ENCODE peak calls at places on chromosome 11, in four cellular contexts. P is endothelial cell, A is WTC11, Z is A549. H is an unnamed sample.

GRCh38 chr11:62575156-62575555 is 1.5 kb upstream of the EEF1G start:
- DNase-seq in P (no peak), Z (no peak), A (no peak), H (no peak)

GRCh38 chr11:122746050-122746478 is 90.5 kb downstream of the UBASH3B start:
- DNase-seq in A (no peak), Z (no peak), P (no peak), H (no peak)

GRCh38 chr11:102639656-102640055 is 14.5 kb upstream of the MMP20 start:
- DNase-seq in Z (no peak), A (no peak), P (no peak), H (no peak)

GRCh38 chr11:27153136-27153535 is 112.5 kb downstream of the BBOX1 start:
- DNase-seq in P (no peak), A (no peak), Z (no peak), H (no peak)

GRCh38 chr11:86594746-86595145 is 77.7 kb downstream of the ME3 start:
- DNase-seq in P (no peak), Z (no peak), A (no peak), H (peak)

GRCh38 chr11:10567466-10567865 is 999 bp downstream of the LYVE1 start:
- DNase-seq in P (no peak), A (no peak), Z (no peak), H (no peak)

GRCh38 chr11:68471360-68472340 is 11.1 kb downstream of the PPP6R3 start:
- DNase-seq in A (no peak), P (no peak), Z (no peak), H (no peak)

GRCh38 chr11:72833792-72834501 is 19.7 kb downstream of the ATG16L2 start:
- DNase-seq in Z (no peak), A (no peak), P (no peak), H (no peak)

GRCh38 chr11:72239296-72239848 is 4.6 kb downstream of the PHOX2A start:
- DNase-seq in A (peak), Z (no peak), P (no peak), H (peak)

GRCh38 chr11:115637842-115638241 is 133.6 kb upstream of the CADM1 start:
- DNase-seq in Z (no peak), P (no peak), A (no peak), H (no peak)

GRCh38 chr11:17516551-17517150 is 27.6 kb downstream of the USH1C start:
- DNase-seq in P (no peak), A (no peak), Z (no peak), H (no peak)

GRCh38 chr11:68212421-68213134 is 518 bp downstream of the KMT5B start:
- DNase-seq in Z (peak), A (peak), P (peak), H (peak)

GRCh38 chr11:129447654-129448239 is 72.1 kb downstream of the BARX2 start:
- DNase-seq in A (no peak), Z (no peak), P (no peak), H (no peak)

GRCh38 chr11:104327864-104328513 is 164.0 kb upstream of the PDGFD start:
- DNase-seq in P (no peak), Z (no peak), A (no peak), H (no peak)

GRCh38 chr11:8066036-8066910 is 14.7 kb upstream of the TUB start:
- DNase-seq in P (no peak), Z (no peak), A (no peak), H (no peak)

GRCh38 chr11:95596011-95596489 is 193.5 kb downstream of the FAM76B start:
- DNase-seq in A (no peak), P (no peak), Z (no peak), H (no peak)

GRCh38 chr11:101497292-101497691 is 86.5 kb downstream of the TRPC6 start:
- DNase-seq in A (no peak), P (no peak), Z (no peak), H (no peak)

GRCh38 chr11:83681944-83682644 is 395.9 kb upstream of the CCDC90B start:
- DNase-seq in Z (no peak), A (no peak), P (no peak), H (no peak)

GRCh38 chr11:83648610-83649467 is 362.7 kb upstream of the CCDC90B start:
- DNase-seq in A (no peak), P (no peak), Z (no peak), H (no peak)

GRCh38 chr11:27497284-27497866 is 9.2 kb downstream of the LIN7C start:
- DNase-seq in Z (no peak), P (no peak), A (no peak), H (no peak)

GRCh38 chr11:5196067-5196466 is 4.4 kb downstream of the OR51V1 start:
- DNase-seq in A (peak), P (no peak), Z (no peak), H (peak)

GRCh38 chr11:2309251-2310072 is 7.6 kb downstream of the TSPAN32 start:
- DNase-seq in P (no peak), Z (no peak), A (no peak), H (no peak)

GRCh38 chr11:69940246-69940610 is 121.0 kb upstream of the FGF3 start:
- DNase-seq in Z (no peak), A (peak), P (no peak), H (no peak)

DNA sequence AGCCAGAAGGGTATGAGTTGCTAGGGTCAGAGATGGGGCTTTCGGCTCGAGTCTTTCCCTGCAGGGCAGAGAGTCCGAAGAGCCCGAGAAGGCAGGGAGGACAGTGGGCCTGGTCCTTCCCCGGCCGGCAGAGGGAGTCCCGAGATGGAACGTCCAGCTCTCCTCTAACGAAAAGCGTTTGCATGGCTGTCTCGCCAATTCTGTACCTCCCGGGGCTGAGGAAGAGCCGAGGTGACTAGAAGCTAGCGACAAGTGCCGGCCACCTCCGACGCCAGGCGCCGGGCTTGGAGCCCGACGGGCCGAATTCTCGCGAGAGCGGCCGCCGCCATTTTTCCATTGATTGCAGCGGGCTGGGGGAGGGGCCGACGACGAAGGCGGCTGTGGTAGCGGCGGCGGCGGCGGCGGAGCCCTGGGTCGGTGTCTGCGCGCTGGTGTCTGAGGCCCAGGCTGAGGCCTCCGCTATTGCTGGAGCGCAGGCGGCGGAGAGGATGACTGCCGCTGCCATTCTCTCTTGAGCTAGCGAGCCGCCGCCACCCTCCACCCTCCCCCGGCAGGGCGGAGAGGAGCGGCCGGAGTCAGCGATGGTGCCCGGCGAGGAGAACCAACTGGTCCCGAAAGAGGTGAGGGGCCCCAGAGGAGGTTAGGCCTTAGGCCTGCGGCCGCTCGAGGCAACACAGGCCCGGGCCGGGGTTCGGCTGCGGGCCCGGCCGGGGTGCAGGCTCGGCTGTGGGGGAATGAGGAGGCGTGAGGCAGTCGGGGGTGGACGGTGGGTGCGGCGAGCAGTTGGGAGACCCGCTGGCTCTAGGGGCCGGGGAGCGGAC is at the start of gene USP47:
- DNase-seq in Z (peak), P (peak), A (peak), H (peak)
- TF ChIP-seq CTCF in Z (peak), P (no peak), A (no peak), H (peak)

DNA sequence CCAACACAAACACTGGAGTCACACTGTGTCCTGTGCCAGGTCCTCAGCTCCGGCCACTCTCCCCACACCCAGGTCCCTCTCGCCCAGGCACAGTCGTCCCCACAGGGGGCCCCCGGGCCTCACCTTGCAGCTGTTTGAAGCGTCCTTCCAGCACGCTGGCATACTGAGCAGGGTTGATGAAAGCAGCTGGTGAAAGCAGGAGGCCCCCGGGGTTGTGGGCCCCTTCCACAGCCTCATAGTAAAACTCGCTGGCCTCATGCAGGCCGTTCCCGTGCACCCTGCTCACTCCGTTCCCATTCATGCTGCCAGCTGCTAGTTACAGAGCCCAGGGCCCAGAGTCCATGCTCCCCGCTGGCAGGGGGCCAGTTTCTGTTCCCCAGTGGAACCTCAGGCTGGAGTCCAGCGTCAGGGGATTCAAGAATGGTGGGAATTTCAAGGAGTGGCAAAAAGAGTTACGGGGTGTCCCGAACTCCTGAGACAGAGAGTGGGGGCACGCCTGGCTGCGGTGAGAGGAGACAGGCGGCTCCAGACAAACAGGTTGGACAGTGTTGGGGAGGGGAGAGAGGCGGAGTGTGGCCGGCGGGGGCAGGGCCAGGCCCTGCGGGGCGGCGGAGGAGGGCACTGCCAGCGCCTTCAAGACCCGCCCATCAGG is 10.6 kb downstream of the SPTBN2 start:
- DNase-seq in A (peak), Z (no peak), P (peak), H (peak)
- TF ChIP-seq CTCF in A (no peak), Z (no peak), P (peak), H (no peak)

GRCh38 chr11:124897681-124898680 is at the start of gene ROBO4:
- DNase-seq in A (no peak), P (peak), Z (no peak), H (peak)
- TF ChIP-seq CTCF in A (no peak), P (no peak), Z (no peak), H (no peak)

DNA sequence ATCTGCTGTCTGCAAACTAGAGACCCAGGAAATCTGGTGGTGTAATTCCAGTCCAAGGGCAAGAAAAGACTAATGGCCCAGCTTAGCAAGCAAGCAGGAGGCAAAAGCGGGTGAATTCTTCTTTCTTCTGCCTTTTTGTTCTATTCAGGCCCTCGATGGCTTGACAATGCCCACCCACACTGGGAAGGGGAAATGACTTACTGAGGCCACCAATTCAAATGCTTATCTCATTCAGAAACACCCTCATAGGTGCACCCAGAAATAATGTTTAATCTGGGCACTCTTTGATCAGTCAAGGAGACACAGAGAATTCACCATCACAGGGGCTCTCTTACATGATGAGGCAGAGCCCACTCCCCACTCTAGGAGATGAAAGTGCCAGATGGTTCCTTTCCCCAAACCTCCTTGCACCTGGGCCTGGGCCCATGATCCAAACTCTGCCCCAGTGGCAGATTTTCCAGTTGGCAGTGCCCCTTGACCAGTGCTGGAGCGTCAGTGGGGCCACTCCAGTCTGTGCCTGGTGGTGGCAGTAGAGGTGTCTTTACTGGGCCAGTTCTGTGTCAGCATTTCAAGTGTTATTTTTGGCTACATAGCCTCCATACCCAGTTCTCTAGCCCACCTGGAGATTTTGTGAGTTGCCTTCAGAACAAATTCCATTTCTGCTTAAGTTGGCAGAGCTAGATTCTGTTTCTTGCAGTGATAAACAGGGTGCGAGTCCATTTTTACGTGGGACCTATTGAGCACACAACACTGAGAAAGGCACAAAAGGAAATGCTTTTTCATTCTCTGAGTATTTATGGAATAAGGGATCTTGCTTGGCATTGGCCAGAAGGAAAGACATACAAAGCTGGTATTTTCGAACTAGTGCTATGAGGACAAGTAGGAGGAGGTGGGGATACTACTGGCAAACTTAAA is 7.5 kb downstream of the ELMOD1 start:
- DNase-seq in Z (peak), P (peak), A (peak), H (peak)
- TF ChIP-seq CTCF in Z (no peak), P (no peak), A (peak), H (peak)

H was measured in H9.